ENCODE peak calls at places on chromosomes 12 and 14, in ten cellular contexts. L, W, C, T, X, Q, G, F, D and M are unnamed samples.
A peak's percentile ranks its signal among the peaks of the same experiment; 100 is the strongest.

GRCh38 chr12:65460076-65460475 is 181.6 kb downstream of the MSRB3 start:
- DNase-seq in C (no peak), Q (no peak), W (no peak), L (no peak), X (no peak), T (no peak), D (no peak), F (no peak), G (no peak), M (no peak)

GRCh38 chr12:57845478-57846284 is 848 bp downstream of the CTDSP2 start:
- DNase-seq in G (peak; percentile 42), X (peak; percentile 94), T (peak; percentile 74), C (peak; percentile 94), F (no peak), Q (peak; percentile 93), L (peak; percentile 83), W (peak; percentile 66), D (peak; percentile 80), M (peak; percentile 70)

GRCh38 chr14:65019944-65020566 is 33.4 kb downstream of the FNTB start:
- DNase-seq in X (no peak), Q (no peak), T (peak; percentile 42), F (peak; percentile 54), D (peak; percentile 33), C (peak; percentile 64), G (peak; percentile 88), L (peak; percentile 66), W (no peak), M (peak; percentile 78)

GRCh38 chr12:44157359-44157758 is 321.5 kb downstream of the TMEM117 start:
- DNase-seq in Q (no peak), D (no peak), F (no peak), T (no peak), W (no peak), L (no peak), G (no peak), X (no peak), C (no peak), M (peak; percentile 25)

GRCh38 chr12:113051759-113052158 is 4.8 kb upstream of the DTX1 start:
- DNase-seq in C (no peak), Q (no peak), G (no peak), F (no peak), L (no peak), W (no peak), T (no peak), X (no peak), D (no peak), M (no peak)

GRCh38 chr12:51773145-51773869 is 75.2 kb downstream of the FIGNL2 start:
- DNase-seq in W (no peak), D (no peak), C (no peak), T (no peak), G (peak; percentile 91), L (no peak), F (peak; percentile 42), Q (no peak), X (no peak), M (no peak)

GRCh38 chr12:53725824-53726223 is 1.4 kb downstream of the CALCOCO1 start:
- DNase-seq in W (no peak), C (no peak), L (peak; percentile 42), T (no peak), G (peak; percentile 48), X (no peak), D (no peak), Q (peak; percentile 55), F (no peak), M (no peak)

GRCh38 chr14:65198346-65198745 is 96.0 kb upstream of the MAX start:
- DNase-seq in D (no peak), W (no peak), T (no peak), G (no peak), C (no peak), F (no peak), X (no peak), L (no peak), Q (no peak), M (no peak)

GRCh38 chr14:89304972-89305703 is 111.9 kb downstream of the FOXN3 start:
- DNase-seq in F (peak; percentile 16), D (peak; percentile 47), T (no peak), G (peak; percentile 82), Q (peak; percentile 75), C (no peak), L (no peak), W (no peak), X (no peak), M (peak; percentile 90)

GRCh38 chr12:53928054-53928879 is 10.4 kb upstream of the HOXC13 start:
- DNase-seq in T (no peak), C (no peak), L (no peak), W (no peak), D (no peak), Q (no peak), X (no peak), G (no peak), F (no peak), M (no peak)

GRCh38 chr12:2198088-2198501 is 145.3 kb downstream of the CACNA1C start:
- DNase-seq in W (no peak), G (no peak), D (peak; percentile 35), L (no peak), T (peak; percentile 73), Q (no peak), F (no peak), C (no peak), X (no peak), M (no peak)

DNA sequence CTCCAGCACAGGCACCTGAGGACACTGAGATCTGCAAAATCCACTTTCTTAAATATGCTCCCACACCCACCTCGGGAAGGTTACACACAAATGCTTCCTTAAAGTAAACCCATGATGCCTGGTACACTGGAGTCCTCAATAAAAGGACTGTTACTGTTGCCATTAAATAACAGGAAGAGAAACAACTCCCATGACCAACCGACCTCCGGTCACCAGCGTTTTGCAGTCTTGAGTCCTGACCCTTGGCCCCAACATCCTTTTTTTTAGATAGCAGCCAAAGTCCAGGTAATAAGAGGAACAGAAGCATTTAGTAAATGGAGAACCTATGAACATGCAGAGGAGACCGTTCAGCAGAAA is 42.4 kb downstream of the ITPK1 start:
- DNase-seq in D (no peak), W (no peak), T (no peak), F (no peak), Q (no peak), L (no peak), C (no peak), X (no peak), G (no peak), M (no peak)
- H3K4me3 ChIP-seq in D (no peak overlapping the region), W (no peak overlapping the region), T (no peak overlapping the region), F (no peak overlapping the region), Q (no peak overlapping the region), L (no peak overlapping the region), C (no peak overlapping the region), X (no peak overlapping the region), G (no peak overlapping the region), M (no peak overlapping the region)

DNA sequence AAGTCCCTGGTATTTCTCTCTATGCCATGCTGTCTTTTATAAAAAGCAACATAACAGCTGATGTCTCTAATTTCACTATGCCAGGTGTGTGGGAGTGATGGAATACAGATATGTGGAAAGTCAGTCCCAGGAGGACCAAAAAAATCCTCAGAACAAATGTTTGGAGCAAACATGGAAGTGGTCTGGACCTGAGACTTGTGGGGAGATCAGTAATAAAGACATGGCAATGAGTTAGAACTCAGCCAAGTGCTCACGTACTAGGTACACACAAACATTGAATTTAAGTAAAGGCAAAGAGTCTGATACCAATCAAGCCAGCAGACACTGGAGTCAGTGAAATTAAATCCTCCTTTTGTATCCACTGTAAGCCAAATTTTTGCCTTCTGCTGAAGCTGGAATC is 223.6 kb downstream of the ALG10B start:
- DNase-seq in G (no peak), Q (no peak), X (no peak), W (no peak), C (no peak), F (no peak), T (no peak), L (no peak), D (no peak), M (no peak)
- TF ChIP-seq CTCF in G (no peak), Q (no peak), X (no peak), W (no peak), C (no peak), F (no peak), T (no peak), L (no peak), D (no peak), M (no peak)

DNA sequence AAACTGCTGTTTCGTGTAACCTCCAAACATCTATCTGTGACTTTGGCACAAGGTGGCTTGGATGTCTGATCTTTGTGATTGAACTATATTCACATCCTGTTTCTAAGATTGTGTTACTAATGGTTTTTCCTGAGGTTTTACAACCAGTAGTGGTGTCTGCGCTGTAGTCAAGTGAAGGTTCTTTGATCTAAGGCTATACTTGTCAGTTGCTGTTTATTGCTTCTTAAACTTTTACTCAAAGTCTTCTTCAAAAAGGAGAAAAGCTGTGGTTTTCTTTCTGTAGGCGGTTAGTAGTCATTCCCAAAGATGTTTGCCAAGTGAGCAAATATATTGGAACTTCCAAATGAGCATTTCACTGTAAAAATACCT is 12.3 kb upstream of the CALM1 start:
- DNase-seq in D (no peak), L (no peak), X (no peak), F (no peak), W (no peak), G (peak; percentile 37), T (no peak), C (no peak), Q (no peak), M (peak; percentile 21)
- H3K4me3 ChIP-seq in D (no peak overlapping the region), L (peak overlapping the region; percentile 60), X (no peak overlapping the region), F (no peak overlapping the region), W (peak overlapping the region; percentile 65), G (no peak overlapping the region), T (peak overlapping the region; percentile 70), C (no peak overlapping the region), Q (peak overlapping the region; percentile 73), M (peak overlapping the region; percentile 71)

GRCh38 chr14:38982837-38983236 is 120.2 kb downstream of the SEC23A start:
- DNase-seq in Q (no peak), G (no peak), L (no peak), C (no peak), X (no peak), D (no peak), T (no peak), W (no peak), F (no peak), M (no peak)

GRCh38 chr14:38992067-38992835 is 110.8 kb downstream of the SEC23A start:
- DNase-seq in W (no peak), T (no peak), X (no peak), L (no peak), C (no peak), Q (no peak), F (no peak), D (peak; percentile 63), G (peak; percentile 17), M (no peak)

GRCh38 chr14:38989917-38990546 is 113.0 kb downstream of the SEC23A start:
- DNase-seq in F (no peak), L (no peak), C (no peak), G (no peak), W (no peak), X (no peak), D (no peak), T (no peak), Q (no peak), M (peak; percentile 46)

GRCh38 chr14:38987781-38988180 is 115.3 kb downstream of the SEC23A start:
- DNase-seq in G (no peak), T (no peak), D (no peak), W (no peak), L (no peak), C (no peak), Q (no peak), X (no peak), F (no peak), M (no peak)
- TF ChIP-seq CTCF in G (no peak), T (no peak), D (no peak), W (no peak), L (no peak), C (no peak), Q (no peak), X (no peak), F (no peak), M (no peak)